ENCODE peak calls at places on chromosome 7, in five cellular contexts. J is Ammon's horn; H is activated T-cell treated with anti-CD3 and anti-CD28 coated beads, Interleukin-2, amount 50 U/mL, for 48 hours; D is T follicular helper cell; C is GOT3. Z is an unnamed sample.

GRCh38 chr7:43700646-43701501 is 28.4 kb downstream of the COA1 start:
- DNase-seq in J (no peak), H (no peak), D (no peak), C (no peak), Z (no peak)

GRCh38 chr7:149245244-149245643 is 5.8 kb downstream of the ZNF212 start:
- DNase-seq in J (no peak), H (peak), D (no peak), C (no peak), Z (no peak)

GRCh38 chr7:137418841-137419240 is 75.3 kb upstream of the PTN start:
- DNase-seq in J (no peak), H (no peak), D (no peak), C (no peak), Z (no peak)

GRCh38 chr7:151148319-151149259 is 18.9 kb downstream of the GBX1 start:
- DNase-seq in J (no peak), H (no peak), D (no peak), C (no peak), Z (no peak)

GRCh38 chr7:94043299-94043698 is 39.1 kb upstream of the BET1 start:
- DNase-seq in J (no peak), H (no peak), D (no peak), C (no peak), Z (no peak)

GRCh38 chr7:70334883-70335282 is 736.6 kb downstream of the AUTS2 start:
- DNase-seq in J (no peak), H (no peak), D (no peak), C (no peak), Z (no peak)

GRCh38 chr7:8211725-8212096 is 50.3 kb downstream of the ICA1 start:
- DNase-seq in J (no peak), H (no peak), D (no peak), C (no peak), Z (no peak)

GRCh38 chr7:154231732-154232131 is 179.5 kb downstream of the DPP6 start:
- DNase-seq in J (no peak), H (no peak), D (no peak), C (no peak), Z (no peak)

GRCh38 chr7:121755286-121755685 is 117.7 kb upstream of the PTPRZ1 start:
- DNase-seq in J (no peak), H (no peak), D (no peak), C (no peak), Z (no peak)

Z was measured in GM12864.